ENCODE peak calls at places on chromosomes 3 and 15, in ten cellular contexts. H is ovary; B is fibroblast of lung; Y is left ventricle myocardium inferior; M is CD4-positive, alpha-beta memory T cell; L is endodermal cell; N is A549; P is psoas muscle; V is lower lobe of right lung; C is tibial nerve. T is an unnamed sample.

GRCh38 chr3:54857343-54857742 is 70.5 kb downstream of the LRTM1 start:
- DNase-seq in H (no peak), B (no peak), Y (no peak), M (no peak), L (no peak), N (no peak), P (no peak), V (no peak), C (no peak), T (no peak)

GRCh38 chr3:40310690-40311089 is 1.2 kb downstream of the EIF1B start:
- DNase-seq in H (no peak), B (peak; percentile 42), Y (no peak), M (no peak), L (no peak), N (no peak), P (no peak), V (no peak), C (no peak), T (no peak)

GRCh38 chr15:82646250-82647044 is 716 bp downstream of the CPEB1 start:
- DNase-seq in H (peak; percentile 44), B (no peak), Y (no peak), M (no peak), L (peak; percentile 84), N (no peak), P (peak; percentile 53), V (no peak), C (no peak), T (no peak)

GRCh38 chr3:160163259-160163878 is 61.9 kb upstream of the C3orf80 start:
- DNase-seq in H (no peak), B (no peak), Y (no peak), M (peak; percentile 2), L (no peak), N (peak; percentile 36), P (no peak), V (no peak), C (no peak), T (no peak)

GRCh38 chr3:17136251-17136721 is 251.5 kb downstream of the PLCL2 start:
- DNase-seq in H (peak; percentile 61), B (peak; percentile 7), Y (peak; percentile 56), M (no peak), L (no peak), N (no peak), P (peak; percentile 35), V (no peak), C (no peak), T (no peak)

GRCh38 chr3:20185364-20185732 is 658 bp downstream of the SGO1 start:
- DNase-seq in H (no peak), B (peak; percentile 20), Y (no peak), M (peak; percentile 32), L (peak; percentile 45), N (peak; percentile 21), P (no peak), V (no peak), C (no peak), T (no peak)

GRCh38 chr3:12270976-12271375 is 17.9 kb upstream of the PPARG start:
- DNase-seq in H (no peak), B (no peak), Y (no peak), M (no peak), L (no peak), N (no peak), P (no peak), V (no peak), C (no peak), T (no peak)

GRCh38 chr3:43764471-43764870 is 73.7 kb downstream of the ABHD5 start:
- DNase-seq in H (no peak), B (no peak), Y (no peak), M (no peak), L (no peak), N (no peak), P (no peak), V (no peak), C (no peak), T (no peak)

GRCh38 chr3:116815831-116816588 is 106.4 kb downstream of the TUSC7 start:
- DNase-seq in H (no peak), B (peak; percentile 55), Y (no peak), M (no peak), L (no peak), N (no peak), P (no peak), V (no peak), C (no peak), T (no peak)

GRCh38 chr15:96363692-96364091 is 33.2 kb downstream of the NR2F2 start:
- DNase-seq in H (no peak), B (no peak), Y (no peak), M (no peak), L (no peak), N (no peak), P (no peak), V (no peak), C (no peak), T (no peak)

GRCh38 chr3:94524102-94524922 is 461.5 kb downstream of the NSUN3 start:
- DNase-seq in H (no peak), B (no peak), Y (no peak), M (no peak), L (peak; percentile 48), N (no peak), P (no peak), V (no peak), C (no peak), T (no peak)

GRCh38 chr3:178986456-178986855 is 85.2 kb downstream of the ZMAT3 start:
- DNase-seq in H (no peak), B (no peak), Y (no peak), M (no peak), L (no peak), N (no peak), P (no peak), V (no peak), C (no peak), T (no peak)
- H3K9me3 ChIP-seq in H (no peaks in the 10 kb centered on the region), B (no peaks in the 10 kb centered on the region), Y (peaks cover 67% of the 10 kb centered on the region), M (peaks cover 13% of the 10 kb centered on the region), L (peaks cover 61% of the 10 kb centered on the region), N (peaks cover 9% of the 10 kb centered on the region), P (peaks cover 33% of the 10 kb centered on the region), V (peaks cover 39% of the 10 kb centered on the region), C (no peaks in the 10 kb centered on the region), T (peaks cover 11% of the 10 kb centered on the region)

DNA sequence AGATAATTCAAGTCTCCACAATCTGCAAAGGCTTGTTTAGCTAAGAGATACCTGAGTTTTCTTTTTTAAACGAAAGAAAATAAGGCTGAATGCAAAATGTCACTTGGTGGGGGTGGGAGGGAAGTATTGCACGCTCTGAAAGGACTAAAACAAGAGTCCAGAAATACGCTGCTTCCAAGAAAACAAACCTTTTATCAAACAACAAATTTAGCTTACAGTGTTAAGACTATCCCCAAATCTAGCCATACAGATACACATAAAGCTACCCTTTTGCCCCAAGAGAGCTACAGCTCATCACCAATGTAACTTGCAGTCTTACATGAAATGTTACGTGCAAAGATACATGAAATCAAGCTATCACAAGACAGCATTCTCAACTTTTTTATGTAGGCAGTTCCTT is 522.5 kb downstream of the FOXP1 start:
- DNase-seq in H (no peak), B (no peak), Y (no peak), M (no peak), L (no peak), N (no peak), P (no peak), V (no peak), C (no peak), T (no peak)
- H3K4me1 ChIP-seq in H (peaks cover 10% of the 10 kb centered on the region), B (peaks cover 9% of the 10 kb centered on the region), Y (peaks cover 92% of the 10 kb centered on the region), M (peaks cover 72% of the 10 kb centered on the region), L (peaks cover 15% of the 10 kb centered on the region), N (peaks cover 69% of the 10 kb centered on the region), P (peaks cover 54% of the 10 kb centered on the region), V (peaks cover 75% of the 10 kb centered on the region), C (no peaks in the 10 kb centered on the region), T (peaks cover 36% of the 10 kb centered on the region)

GRCh38 chr15:41501961-41502786 is 8.5 kb downstream of the ITPKA start:
- DNase-seq in H (no peak), B (no peak), Y (no peak), M (peak; percentile 33), L (peak; percentile 79), N (no peak), P (no peak), V (peak; percentile 62), C (no peak), T (no peak)
- H3K4me3 ChIP-seq in H (no peak overlapping the region), B (no peak overlapping the region), Y (peak overlapping the region; percentile 52), M (peak overlapping the region; percentile 23), L (peak overlapping the region; percentile 40), N (no peak overlapping the region), P (peak overlapping the region; percentile 51), V (peak overlapping the region; percentile 42), C (peak overlapping the region; percentile 15), T (no peak overlapping the region)

DNA sequence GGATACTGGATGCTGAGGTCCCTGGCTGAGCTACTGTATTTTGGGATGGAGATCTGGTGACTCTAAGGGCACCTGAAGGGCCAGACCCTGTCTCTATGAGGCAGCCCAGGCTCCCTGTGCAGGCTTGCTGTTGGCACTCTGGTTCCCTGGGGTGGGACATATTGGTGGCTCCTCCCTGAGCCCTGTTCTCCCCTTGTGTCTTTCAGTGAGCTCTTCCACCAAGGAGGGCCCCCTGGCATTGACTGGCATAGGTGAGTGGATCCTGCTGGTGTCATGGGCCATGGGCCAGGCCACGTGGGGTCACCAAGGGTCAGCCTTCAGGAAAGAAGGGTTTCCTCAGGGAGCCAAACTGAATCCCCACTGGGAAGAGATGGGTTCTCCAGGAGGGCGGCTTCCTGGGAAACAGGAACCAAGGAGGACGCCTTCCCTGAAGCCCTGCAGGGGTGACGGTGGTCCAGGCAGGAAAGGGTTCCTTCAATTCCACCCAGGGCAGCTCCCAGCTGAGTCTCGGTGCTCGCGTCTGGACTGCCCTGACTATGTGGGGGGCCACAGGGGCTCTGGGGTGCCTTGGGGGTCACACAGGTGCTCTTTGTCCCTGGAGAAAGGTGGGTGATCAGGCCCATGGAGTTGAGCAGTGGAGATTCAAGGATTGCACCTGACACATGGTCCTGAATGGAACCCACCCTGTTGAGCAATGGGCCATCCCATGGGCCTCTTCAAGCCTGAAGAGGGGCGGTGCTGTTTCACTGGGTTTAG is 220.4 kb downstream of the SNRPN start:
- DNase-seq in H (peak; percentile 7), B (no peak), Y (peak; percentile 1), M (no peak), L (peak; percentile 21), N (no peak), P (peak; percentile 48), V (peak; percentile 15), C (no peak), T (no peak)
- H3K9me3 ChIP-seq in H (peaks cover 3% of the 10 kb centered on the region), B (no peaks in the 10 kb centered on the region), Y (peaks cover 95% of the 10 kb centered on the region), M (peaks cover 20% of the 10 kb centered on the region), L (peaks cover 31% of the 10 kb centered on the region), N (no peaks in the 10 kb centered on the region), P (peaks cover 13% of the 10 kb centered on the region), V (peaks cover 55% of the 10 kb centered on the region), C (no peaks in the 10 kb centered on the region), T (peaks cover 19% of the 10 kb centered on the region)